ENCODE peak calls at places on chromosome 1, in four cellular contexts. One of them, this sample, is unnamed.

GRCh38 chr1:155174334-155175280 is 958 bp downstream of the TRIM46 start:
- DNase-seq in non-pigmented ciliary epithelial cell: no peak
- DNase-seq in mesothelial cell of epicardium: no peak
- DNase-seq in dermis blood vessel endothelial cell: peak; percentile 36
- DNase-seq in this sample: no peak

GRCh38 chr1:230179249-230179648 is 112.2 kb downstream of the GALNT2 start:
- DNase-seq in dermis blood vessel endothelial cell: no peak
- DNase-seq in non-pigmented ciliary epithelial cell: no peak
- DNase-seq in mesothelial cell of epicardium: no peak
- DNase-seq in this sample: no peak

GRCh38 chr1:230509281-230509977 is 83.3 kb upstream of the PGBD5 start:
- DNase-seq in dermis blood vessel endothelial cell: no peak
- DNase-seq in non-pigmented ciliary epithelial cell: peak; percentile 80
- DNase-seq in mesothelial cell of epicardium: no peak
- DNase-seq in this sample: peak; percentile 69

GRCh38 chr1:229325873-229326502 is 16.9 kb downstream of the CCSAP start:
- DNase-seq in mesothelial cell of epicardium: no peak
- DNase-seq in non-pigmented ciliary epithelial cell: no peak
- DNase-seq in dermis blood vessel endothelial cell: no peak
- DNase-seq in this sample: no peak

GRCh38 chr1:222894331-222894730 is 79.5 kb downstream of the DISP1 start:
- DNase-seq in mesothelial cell of epicardium: no peak
- DNase-seq in dermis blood vessel endothelial cell: no peak
- DNase-seq in non-pigmented ciliary epithelial cell: no peak
- DNase-seq in this sample: no peak

GRCh38 chr1:107669996-107670395 is 295.0 kb downstream of the VAV3 start:
- DNase-seq in dermis blood vessel endothelial cell: peak; percentile 67
- DNase-seq in non-pigmented ciliary epithelial cell: no peak
- DNase-seq in mesothelial cell of epicardium: no peak
- DNase-seq in this sample: no peak

GRCh38 chr1:15246960-15247614 is at the start of gene FHAD1:
- DNase-seq in mesothelial cell of epicardium: peak; percentile 56
- DNase-seq in dermis blood vessel endothelial cell: peak; percentile 78
- DNase-seq in non-pigmented ciliary epithelial cell: peak; percentile 6
- DNase-seq in this sample: no peak

GRCh38 chr1:50308883-50309282 is 114.4 kb downstream of the DMRTA2 start:
- DNase-seq in mesothelial cell of epicardium: no peak
- DNase-seq in dermis blood vessel endothelial cell: peak; percentile 53
- DNase-seq in non-pigmented ciliary epithelial cell: no peak
- DNase-seq in this sample: peak; percentile 32

GRCh38 chr1:108719253-108719652 is 6.5 kb downstream of the FNDC7 start:
- DNase-seq in mesothelial cell of epicardium: no peak
- DNase-seq in dermis blood vessel endothelial cell: no peak
- DNase-seq in non-pigmented ciliary epithelial cell: no peak
- DNase-seq in this sample: no peak

GRCh38 chr1:234109840-234110239 is 205.4 kb downstream of the SLC35F3 start:
- DNase-seq in mesothelial cell of epicardium: no peak
- DNase-seq in dermis blood vessel endothelial cell: no peak
- DNase-seq in non-pigmented ciliary epithelial cell: no peak
- DNase-seq in this sample: no peak

GRCh38 chr1:151352001-151352718 is 5.1 kb upstream of the RFX5 start:
- DNase-seq in mesothelial cell of epicardium: no peak
- DNase-seq in dermis blood vessel endothelial cell: peak; percentile 50
- DNase-seq in non-pigmented ciliary epithelial cell: no peak
- DNase-seq in this sample: no peak

GRCh38 chr1:30872948-30873263 is 35.7 kb downstream of the SDC3 start:
- DNase-seq in mesothelial cell of epicardium: no peak
- DNase-seq in dermis blood vessel endothelial cell: no peak
- DNase-seq in non-pigmented ciliary epithelial cell: no peak
- DNase-seq in this sample: no peak

GRCh38 chr1:219299420-219299819 is 125.7 kb downstream of the LYPLAL1 start:
- DNase-seq in non-pigmented ciliary epithelial cell: no peak
- DNase-seq in dermis blood vessel endothelial cell: no peak
- DNase-seq in mesothelial cell of epicardium: no peak
- DNase-seq in this sample: no peak

GRCh38 chr1:112983540-112984131 is 27.6 kb upstream of the SLC16A1 start:
- DNase-seq in dermis blood vessel endothelial cell: no peak
- DNase-seq in non-pigmented ciliary epithelial cell: no peak
- DNase-seq in mesothelial cell of epicardium: no peak
- DNase-seq in this sample: no peak